ENCODE peak calls at places on chromosome 9, in seven cellular contexts. F is progenitor cell of endocrine pancreas, M is fibroblast of the aortic adventitia, W is H9, I is HFF-Myc, Z is DND-41, N is left ventricle myocardium inferior. X is an unnamed sample.

GRCh38 chr9:124559871-124560270 is 52.7 kb upstream of the NR5A1 start:
- DNase-seq in M (no peak), F (no peak), N (no peak), I (peak; percentile 47), Z (no peak), W (no peak), X (no peak)

GRCh38 chr9:30722065-30722464 is 1662.4 kb upstream of the ACO1 start:
- DNase-seq in I (no peak), N (no peak), Z (no peak), W (no peak), M (no peak), F (no peak), X (no peak)

GRCh38 chr9:114271556-114272510 is 51.1 kb upstream of the ORM1 start:
- DNase-seq in I (no peak), F (no peak), Z (peak; percentile 44), M (peak; percentile 64), N (peak; percentile 48), W (peak; percentile 56), X (no peak)

GRCh38 chr9:116000748-116001329 is 152.8 kb upstream of the PAPPA start:
- DNase-seq in N (no peak), M (no peak), Z (peak; percentile 7), I (no peak), W (peak; percentile 53), F (no peak), X (no peak)

GRCh38 chr9:130074391-130075115 is 20.8 kb downstream of the GPR107 start:
- DNase-seq in Z (no peak), I (no peak), M (no peak), W (no peak), N (no peak), F (no peak), X (no peak)

GRCh38 chr9:33924978-33925797 is 108.2 kb downstream of the UBE2R2 start:
- DNase-seq in Z (peak; percentile 49), F (peak; percentile 24), W (peak; percentile 76), N (peak; percentile 38), M (peak; percentile 71), I (no peak), X (no peak)

GRCh38 chr9:16371306-16371705 is 499.2 kb downstream of the BNC2 start:
- DNase-seq in M (no peak), Z (no peak), F (no peak), I (no peak), N (no peak), W (peak; percentile 6), X (no peak)

GRCh38 chr9:90175257-90175656 is 467.4 kb downstream of the DIRAS2 start:
- DNase-seq in Z (no peak), I (no peak), F (no peak), N (no peak), W (no peak), M (no peak), X (no peak)

GRCh38 chr9:136605966-136606365 is 56.8 kb upstream of the EGFL7 start:
- DNase-seq in F (no peak), M (no peak), I (no peak), Z (no peak), N (peak; percentile 41), W (no peak), X (no peak)

GRCh38 chr9:21294904-21295538 is 10.1 kb downstream of the IFNA5 start:
- DNase-seq in W (no peak), F (no peak), Z (no peak), M (no peak), I (no peak), N (no peak), X (no peak)

GRCh38 chr9:110152704-110153374 is 55.1 kb downstream of the C9orf152 start:
- DNase-seq in N (no peak), F (peak; percentile 16), I (peak; percentile 30), W (peak; percentile 41), Z (peak; percentile 64), M (peak; percentile 73), X (no peak)

GRCh38 chr9:131650254-131650653 is 89.6 kb downstream of the RAPGEF1 start:
- DNase-seq in F (no peak), N (no peak), Z (no peak), I (no peak), W (no peak), M (peak; percentile 83), X (no peak)

GRCh38 chr9:69121155-69122085 is 52.7 kb upstream of the TJP2 start:
- DNase-seq in N (peak; percentile 48), W (peak; percentile 76), F (peak; percentile 53), I (no peak), M (peak; percentile 43), Z (peak; percentile 64), X (peak; percentile 45)

GRCh38 chr9:89498845-89499480 is 1.1 kb upstream of the SEMA4D start:
- DNase-seq in W (no peak), F (no peak), I (no peak), Z (peak; percentile 90), M (no peak), N (no peak), X (peak; percentile 35)

GRCh38 chr9:88835038-88835466 is 156.2 kb upstream of the S1PR3 start:
- DNase-seq in W (no peak), M (peak; percentile 90), Z (peak; percentile 23), N (no peak), I (no peak), F (no peak), X (no peak)

GRCh38 chr9:130298663-130299279 is 33.2 kb downstream of the HMCN2 start:
- DNase-seq in M (peak; percentile 10), I (no peak), Z (peak; percentile 56), W (peak; percentile 69), N (no peak), F (peak; percentile 42), X (no peak)

GRCh38 chr9:77751341-77752091 is 103.4 kb upstream of the GNA14 start:
- DNase-seq in Z (peak; percentile 15), W (peak; percentile 45), N (no peak), I (peak; percentile 94), F (no peak), M (peak; percentile 90), X (no peak)

GRCh38 chr9:77488439-77489126 is 159.5 kb downstream of the GNA14 start:
- DNase-seq in M (peak; percentile 63), I (no peak), W (peak; percentile 36), F (no peak), Z (peak; percentile 14), N (no peak), X (no peak)

GRCh38 chr9:4508907-4509589 is 18.8 kb downstream of the SLC1A1 start:
- DNase-seq in M (peak; percentile 91), W (no peak), N (no peak), Z (no peak), F (no peak), I (no peak), X (no peak)

GRCh38 chr9:4510546-4511322 is 20.5 kb downstream of the SLC1A1 start:
- DNase-seq in W (no peak), Z (no peak), I (no peak), F (no peak), N (no peak), M (no peak), X (no peak)

GRCh38 chr9:4508246-4508906 is 18.1 kb downstream of the SLC1A1 start:
- DNase-seq in I (no peak), Z (no peak), F (no peak), W (no peak), N (no peak), M (peak; percentile 51), X (no peak)

GRCh38 chr9:4507731-4508130 is 17.5 kb downstream of the SLC1A1 start:
- DNase-seq in F (no peak), Z (no peak), W (no peak), I (no peak), M (no peak), N (no peak), X (no peak)

DNA sequence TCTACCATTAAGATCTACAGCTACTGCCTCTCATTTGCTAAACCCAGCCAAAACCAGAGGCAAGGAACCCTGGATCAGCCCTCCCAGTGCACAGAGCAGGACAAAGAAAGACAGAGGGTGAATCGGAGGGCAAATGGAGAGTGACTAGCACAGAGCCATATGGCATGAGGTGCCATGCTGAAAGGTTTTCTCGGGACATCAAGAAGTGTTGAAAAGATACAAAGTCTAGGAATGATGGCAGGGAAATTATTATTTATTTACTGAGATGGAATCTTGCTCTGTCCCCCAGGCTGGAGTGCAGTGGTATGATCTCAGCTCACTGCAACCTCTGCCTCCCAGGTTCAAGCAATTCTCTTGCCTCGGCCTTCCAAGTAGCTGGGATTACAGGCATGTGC is 19.3 kb downstream of the SLC1A1 start:
- DNase-seq in W (no peak), F (no peak), M (no peak), Z (no peak), I (no peak), N (no peak), X (no peak)
- TF ChIP-seq CTCF in W (no peak), F (no peak), M (no peak), Z (no peak), I (no peak), N (no peak), X (no peak)

GRCh38 chr9:29285818-29286217 is 1712.5 kb upstream of the C9orf72 start:
- DNase-seq in N (no peak), M (peak; percentile 40), W (peak; percentile 29), I (no peak), F (no peak), Z (no peak), X (no peak)
- TF ChIP-seq CTCF in N (no peak), M (peak; percentile 30), W (peak; percentile 56), I (no peak), F (no peak), Z (no peak), X (no peak)

DNA sequence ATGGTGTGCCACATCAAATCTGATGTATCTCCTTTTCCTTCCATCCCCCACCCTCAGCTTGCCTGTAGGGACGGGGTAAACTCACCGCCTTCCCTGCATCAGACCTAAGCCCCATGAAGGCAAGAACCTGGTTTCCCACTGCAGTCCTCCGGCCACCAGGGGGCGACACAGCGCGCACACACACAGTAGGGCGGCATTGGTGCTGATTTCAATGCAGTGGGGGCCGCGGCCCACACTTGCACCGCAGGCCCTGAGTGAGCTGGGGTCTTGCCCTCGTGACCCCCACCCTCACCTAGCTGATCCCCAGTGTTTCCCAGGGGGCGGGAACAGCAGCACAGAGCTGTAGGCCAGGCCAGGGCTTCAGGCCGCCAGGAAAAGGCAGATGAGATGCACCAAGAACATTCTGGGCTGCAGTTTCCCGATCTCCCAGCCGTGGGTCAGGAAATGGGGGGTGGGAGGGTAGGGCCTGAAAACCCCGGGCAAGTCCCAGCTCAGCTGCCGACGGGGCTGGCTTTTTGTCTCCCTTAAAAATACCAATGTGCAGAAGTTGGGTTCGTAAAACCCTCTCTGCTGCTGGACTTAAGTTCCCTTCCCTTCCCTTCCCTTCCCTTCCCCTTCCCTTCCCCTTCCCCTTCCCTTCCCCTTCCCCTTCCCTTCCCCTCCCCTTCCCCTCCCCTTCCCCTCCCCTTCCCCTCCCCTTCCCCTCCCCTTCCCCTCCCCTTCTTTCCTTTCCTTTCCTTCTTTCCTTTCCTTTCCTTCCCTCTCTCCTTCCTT is 19.5 kb downstream of the FAM163B start:
- DNase-seq in N (no peak), M (no peak), F (no peak), W (peak; percentile 83), I (no peak), Z (peak; percentile 21), X (no peak)
- TF ChIP-seq CTCF in N (peak; percentile 53), M (peak; percentile 38), F (peak; percentile 46), W (peak; percentile 95), I (peak; percentile 77), Z (peak; percentile 76), X (no peak)

DNA sequence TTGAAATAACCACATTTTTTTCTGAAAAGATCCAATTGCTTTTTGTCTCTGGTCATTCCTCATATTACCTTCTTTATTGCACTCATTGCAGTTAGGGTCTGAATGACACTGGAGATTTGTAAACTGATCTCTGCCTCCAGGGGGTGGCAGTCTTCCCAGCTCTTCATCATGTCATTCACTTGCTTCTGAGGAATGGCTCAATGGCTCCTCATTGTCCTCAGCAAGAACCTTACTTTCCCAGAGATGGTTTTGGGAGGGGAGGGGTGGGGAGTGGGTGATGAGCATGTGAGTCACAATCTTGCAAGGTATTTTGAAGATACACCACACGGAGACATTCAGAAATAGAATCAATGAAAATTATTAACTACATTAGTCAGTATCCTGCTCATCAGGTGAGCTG is 159.8 kb upstream of the GAS1 start:
- DNase-seq in I (no peak), Z (no peak), N (no peak), M (no peak), F (no peak), W (peak; percentile 57), X (no peak)
- TF ChIP-seq CTCF in I (peak; percentile 26), Z (peak; percentile 4), N (no peak), M (no peak), F (no peak), W (peak; percentile 55), X (no peak)